ENCODE peak calls at places on chromosome 22, in six cellular contexts. A, I, L, Q, O and H are unnamed samples.

GRCh38 chr22:41092023-41092817 is at the start of gene EP300:
- DNase-seq in A (peak), I (peak), L (peak), Q (no peak), O (peak), H (peak)

GRCh38 chr22:44685384-44686056 is 16.5 kb upstream of the PRR5 start:
- DNase-seq in A (peak), I (peak), L (peak), Q (no peak), O (peak), H (peak)

GRCh38 chr22:41713004-41713403 is 13.7 kb downstream of the MEI1 start:
- DNase-seq in A (no peak), I (no peak), L (peak), Q (no peak), O (no peak), H (no peak)

GRCh38 chr22:39959640-39960447 is at the start of gene TMA7B:
- DNase-seq in A (peak), I (peak), L (peak), Q (no peak), O (peak), H (peak)

GRCh38 chr22:31123292-31123602 is 481 bp downstream of the INPP5J start:
- DNase-seq in A (no peak), I (no peak), L (no peak), Q (no peak), O (no peak), H (no peak)

GRCh38 chr22:33163815-33164214 is 105.6 kb upstream of the SYN3 start:
- DNase-seq in A (no peak), I (no peak), L (no peak), Q (no peak), O (no peak), H (no peak)

GRCh38 chr22:25167082-25167481 is 32.6 kb upstream of the CRYBB3 start:
- DNase-seq in A (no peak), I (no peak), L (peak), Q (no peak), O (no peak), H (no peak)

GRCh38 chr22:26642465-26643367 is 14.7 kb upstream of the MIAT start:
- DNase-seq in A (no peak), I (peak), L (no peak), Q (no peak), O (no peak), H (peak)

GRCh38 chr22:45318558-45319318 is 9.0 kb downstream of the FAM118A start:
- DNase-seq in A (no peak), I (peak), L (no peak), Q (no peak), O (peak), H (no peak)

GRCh38 chr22:20606784-20607128 is 99.3 kb downstream of the MED15 start:
- DNase-seq in A (no peak), I (no peak), L (no peak), Q (no peak), O (no peak), H (no peak)
- TF ChIP-seq EZH2 in A (no peak), I (no peak), L (no peak), Q (no peak), O (no peak), H (no peak)

DNA sequence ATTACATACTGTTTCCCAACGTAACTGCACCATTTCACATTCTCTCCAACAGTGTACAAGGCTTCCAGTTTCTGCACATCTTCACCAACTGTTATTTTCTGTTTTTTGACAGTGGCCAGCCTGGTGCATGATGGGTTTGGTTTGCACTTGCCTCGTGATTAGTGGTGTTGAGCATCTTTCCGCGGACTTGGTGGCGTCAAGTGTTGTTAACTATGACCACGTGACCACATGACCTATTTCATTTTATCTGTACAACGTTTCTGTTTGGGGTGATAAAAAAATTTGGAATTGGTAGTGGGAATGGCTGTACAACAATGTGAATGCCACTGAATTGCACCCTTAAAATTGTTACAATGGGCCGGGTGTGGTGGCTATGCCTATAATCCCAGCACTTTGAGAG is 2.5 kb upstream of the YPEL1 start:
- DNase-seq in A (no peak), I (no peak), L (no peak), Q (no peak), O (no peak), H (no peak)
- TF ChIP-seq EZH2 in A (no peak), I (no peak), L (no peak), Q (no peak), O (no peak), H (no peak)

GRCh38 chr22:43342347-43343261 is 568 bp downstream of the SCUBE1 start:
- DNase-seq in A (no peak), I (peak), L (no peak), Q (no peak), O (no peak), H (no peak)
- TF ChIP-seq EZH2 in A (peak), I (peak), L (no peak), Q (peak), O (peak), H (peak)

GRCh38 chr22:49845666-49846459 is 7.8 kb upstream of the ZBED4 start:
- DNase-seq in A (no peak), I (no peak), L (no peak), Q (no peak), O (no peak), H (no peak)

GRCh38 chr22:49848690-49849160 is 4.9 kb upstream of the ZBED4 start:
- DNase-seq in A (no peak), I (no peak), L (no peak), Q (no peak), O (no peak), H (no peak)

GRCh38 chr22:49850021-49850911 is 3.4 kb upstream of the ZBED4 start:
- DNase-seq in A (no peak), I (no peak), L (no peak), Q (no peak), O (no peak), H (no peak)

GRCh38 chr22:49849161-49850020 is 4.3 kb upstream of the ZBED4 start:
- DNase-seq in A (no peak), I (no peak), L (no peak), Q (no peak), O (no peak), H (no peak)

GRCh38 chr22:49847751-49848689 is 5.6 kb upstream of the ZBED4 start:
- DNase-seq in A (peak), I (peak), L (no peak), Q (no peak), O (no peak), H (no peak)
- TF ChIP-seq EZH2 in A (peak), I (peak), L (no peak), Q (peak), O (peak), H (no peak)

DNA sequence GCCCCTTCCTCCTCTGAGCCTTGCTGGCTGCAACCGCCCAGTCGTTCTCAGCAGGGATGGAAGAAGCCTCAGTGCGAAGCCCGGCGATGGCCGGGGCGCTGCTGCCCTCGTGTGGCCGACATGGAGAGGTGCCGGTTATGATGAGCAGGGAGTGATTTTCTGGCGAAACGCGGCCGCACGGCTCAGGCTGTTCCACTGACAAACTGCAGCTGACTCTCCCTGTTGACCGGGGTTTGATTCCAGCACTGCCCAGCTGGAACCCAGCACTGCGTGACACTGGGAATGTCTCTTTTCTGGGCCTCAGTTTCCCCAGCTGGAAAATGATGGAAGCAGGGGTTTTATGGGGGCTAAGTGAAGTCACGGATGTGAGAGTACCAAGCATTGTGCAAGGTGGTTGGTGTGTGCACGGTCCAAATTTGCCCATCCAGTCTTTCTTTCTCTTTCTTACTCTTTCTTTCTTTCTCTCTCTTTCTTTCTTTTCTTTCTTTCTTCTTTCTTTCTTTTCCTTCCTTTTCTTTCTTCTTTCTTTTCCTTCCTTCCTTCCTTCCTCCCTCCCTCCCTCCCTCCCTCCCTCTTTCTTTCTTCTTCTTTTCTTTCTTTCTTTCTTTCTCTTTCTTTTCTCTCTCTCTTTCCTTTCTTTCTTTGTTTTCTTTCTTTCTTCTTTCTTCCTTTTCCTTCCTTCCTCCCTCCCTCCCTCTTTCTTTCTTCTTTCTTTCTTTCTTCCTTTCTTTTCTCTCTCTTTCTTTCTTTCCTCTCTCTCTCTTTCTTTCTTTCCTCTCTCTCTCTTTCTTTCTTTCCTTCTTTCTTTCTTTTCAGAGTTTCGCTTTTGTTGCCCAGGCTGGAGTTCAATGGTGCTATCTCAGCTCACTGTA is 25.8 kb upstream of the MPPED1 start:
- DNase-seq in A (peak), I (peak), L (peak), Q (peak), O (peak), H (peak)
- TF ChIP-seq EZH2 in A (no peak), I (no peak), L (no peak), Q (no peak), O (no peak), H (no peak)

GRCh38 chr22:37420656-37421467 is 6.4 kb downstream of the ELFN2 start:
- DNase-seq in A (peak), I (peak), L (no peak), Q (no peak), O (peak), H (no peak)
- TF ChIP-seq EZH2 in A (no peak), I (no peak), L (no peak), Q (peak), O (no peak), H (peak)

GRCh38 chr22:22531770-22532546 is 11.9 kb upstream of the ZNF280A start:
- DNase-seq in A (no peak), I (no peak), L (no peak), Q (no peak), O (no peak), H (no peak)
- TF ChIP-seq EZH2 in A (no peak), I (no peak), L (no peak), Q (no peak), O (no peak), H (no peak)

GRCh38 chr22:19181786-19182471 is 3.4 kb upstream of the SLC25A1 start:
- DNase-seq in A (no peak), I (no peak), L (no peak), Q (no peak), O (no peak), H (no peak)

GRCh38 chr22:19183216-19183615 is 4.7 kb upstream of the SLC25A1 start:
- DNase-seq in A (no peak), I (no peak), L (no peak), Q (no peak), O (no peak), H (no peak)

GRCh38 chr22:19182472-19183157 is 4.1 kb upstream of the SLC25A1 start:
- DNase-seq in A (no peak), I (no peak), L (no peak), Q (no peak), O (no peak), H (no peak)

GRCh38 chr22:19187716-19188563 is 9.4 kb upstream of the SLC25A1 start:
- DNase-seq in A (no peak), I (no peak), L (peak), Q (no peak), O (no peak), H (no peak)

GRCh38 chr22:19184276-19184997 is 5.9 kb upstream of the SLC25A1 start:
- DNase-seq in A (no peak), I (no peak), L (no peak), Q (no peak), O (no peak), H (no peak)
- TF ChIP-seq EZH2 in A (no peak), I (no peak), L (no peak), Q (no peak), O (no peak), H (no peak)

DNA sequence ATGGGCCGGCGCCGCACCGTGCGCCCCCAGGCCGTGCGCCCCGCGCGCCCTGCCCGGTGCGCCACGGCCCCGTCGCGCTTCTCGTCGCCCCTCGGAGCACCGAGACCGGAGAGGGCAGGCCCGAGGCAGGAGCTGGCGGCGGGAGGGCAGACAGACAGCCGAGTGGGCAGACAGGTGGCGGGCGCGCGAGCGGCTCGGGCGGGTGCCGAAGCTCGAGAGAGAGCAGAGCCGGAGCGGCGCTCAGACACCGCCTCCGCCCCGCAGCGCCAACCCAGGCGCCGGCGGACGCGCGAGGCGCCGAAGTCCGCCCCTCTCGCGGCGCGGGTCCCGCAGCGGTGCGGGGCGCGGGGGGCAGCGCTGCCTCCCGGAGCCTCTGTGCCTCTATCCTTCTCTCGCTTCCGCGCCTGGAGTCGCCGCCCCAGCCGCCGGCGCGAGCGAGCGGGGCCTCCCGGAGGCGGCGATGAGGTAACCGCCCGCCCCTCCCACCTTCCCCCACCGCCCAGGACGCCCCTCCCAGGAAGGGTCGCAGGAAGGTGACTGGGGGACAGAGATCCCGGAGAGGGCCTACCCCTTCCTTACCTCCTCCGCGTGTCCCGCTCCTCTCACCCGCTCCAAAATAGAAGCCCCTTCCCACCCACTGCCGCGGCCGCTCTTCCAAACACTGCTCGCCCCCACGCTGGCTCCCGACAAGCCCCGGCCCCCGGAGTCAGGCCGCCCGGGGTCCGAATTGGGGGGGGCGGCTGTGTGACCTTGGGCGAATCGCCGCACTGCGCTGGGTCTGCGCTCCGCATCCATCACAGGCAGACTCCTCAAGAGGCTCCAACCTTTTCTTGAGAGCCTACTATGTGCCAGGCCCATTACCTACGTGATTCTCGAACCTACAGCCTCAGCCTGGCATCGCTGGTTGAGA is at the start of gene RASL10A:
- DNase-seq in A (peak), I (peak), L (no peak), Q (no peak), O (peak), H (no peak)
- TF ChIP-seq EZH2 in A (peak), I (peak), L (no peak), Q (peak), O (peak), H (no peak)

DNA sequence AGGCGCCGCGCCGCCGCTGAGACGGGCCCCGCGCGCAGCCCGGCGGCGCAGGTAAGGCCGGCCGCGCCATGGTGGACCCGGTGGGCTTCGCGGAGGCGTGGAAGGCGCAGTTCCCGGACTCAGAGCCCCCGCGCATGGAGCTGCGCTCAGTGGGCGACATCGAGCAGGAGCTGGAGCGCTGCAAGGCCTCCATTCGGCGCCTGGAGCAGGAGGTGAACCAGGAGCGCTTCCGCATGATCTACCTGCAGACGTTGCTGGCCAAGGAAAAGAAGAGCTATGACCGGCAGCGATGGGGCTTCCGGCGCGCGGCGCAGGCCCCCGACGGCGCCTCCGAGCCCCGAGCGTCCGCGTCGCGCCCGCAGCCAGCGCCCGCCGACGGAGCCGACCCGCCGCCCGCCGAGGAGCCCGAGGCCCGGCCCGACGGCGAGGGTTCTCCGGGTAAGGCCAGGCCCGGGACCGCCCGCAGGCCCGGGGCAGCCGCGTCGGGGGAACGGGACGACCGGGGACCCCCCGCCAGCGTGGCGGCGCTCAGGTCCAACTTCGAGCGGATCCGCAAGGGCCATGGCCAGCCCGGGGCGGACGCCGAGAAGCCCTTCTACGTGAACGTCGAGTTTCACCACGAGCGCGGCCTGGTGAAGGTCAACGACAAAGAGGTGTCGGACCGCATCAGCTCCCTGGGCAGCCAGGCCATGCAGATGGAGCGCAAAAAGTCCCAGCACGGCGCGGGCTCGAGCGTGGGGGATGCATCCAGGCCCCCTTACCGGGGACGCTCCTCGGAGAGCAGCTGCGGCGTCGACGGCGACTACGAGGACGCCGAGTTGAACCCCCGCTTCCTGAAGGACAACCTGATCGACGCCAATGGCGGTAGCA is 819 bp downstream of the BCR start:
- DNase-seq in A (peak), I (peak), L (peak), Q (no peak), O (peak), H (peak)
- TF ChIP-seq EZH2 in A (no peak), I (no peak), L (no peak), Q (no peak), O (no peak), H (no peak)